ENCODE peak calls at places on chromosomes 16 and 17, in six cellular contexts. L is T-helper 1 cell, S is progenitor cell of endocrine pancreas, R is GM20000, E is aorta, M is stromal cell of bone marrow. K is an unnamed sample.

GRCh38 chr16:55051571-55051970 is 120.9 kb downstream of the IRX5 start:
- DNase-seq in S (no peak), R (no peak), L (no peak), M (no peak), E (no peak), K (no peak)

GRCh38 chr16:82470506-82471196 is 156.1 kb upstream of the CDH13 start:
- DNase-seq in S (no peak), E (no peak), R (no peak), M (no peak), L (no peak), K (no peak)

GRCh38 chr16:74271879-74272278 is 24.7 kb upstream of the PSMD7 start:
- DNase-seq in R (no peak), S (no peak), M (no peak), E (no peak), L (no peak), K (no peak)

GRCh38 chr17:2937331-2938003 is 125.9 kb downstream of the OR1D5 start:
- DNase-seq in R (no peak), M (no peak), L (no peak), E (no peak), S (no peak), K (no peak)

GRCh38 chr17:81249233-81250040 is 10.3 kb downstream of the NDUFAF8 start:
- DNase-seq in R (no peak), E (peak), S (no peak), M (no peak), L (no peak), K (no peak)

GRCh38 chr17:58665946-58666857 is 25.6 kb downstream of the TEX14 start:
- DNase-seq in S (no peak), R (no peak), M (no peak), L (no peak), E (no peak), K (no peak)

GRCh38 chr17:71634376-71634775 is 486.4 kb upstream of the SOX9 start:
- DNase-seq in M (no peak), S (no peak), L (no peak), R (no peak), E (no peak), K (no peak)

GRCh38 chr16:84735846-84736586 is 36.2 kb downstream of the USP10 start:
- DNase-seq in M (no peak), S (no peak), E (no peak), L (no peak), R (no peak), K (no peak)

GRCh38 chr16:30494028-30494427 is 21.5 kb downstream of the ITGAL start:
- DNase-seq in R (no peak), L (no peak), M (no peak), E (no peak), S (no peak), K (no peak)

GRCh38 chr17:40313660-40314556 is 4.9 kb downstream of the RARA start:
- DNase-seq in S (no peak), L (no peak), E (peak), M (no peak), R (no peak), K (no peak)

GRCh38 chr17:2955931-2956582 is 107.3 kb downstream of the OR1D5 start:
- DNase-seq in S (no peak), E (no peak), R (no peak), M (no peak), L (no peak), K (no peak)

GRCh38 chr17:62675260-62675659 is 47.8 kb downstream of the MRC2 start:
- DNase-seq in S (no peak), L (no peak), M (no peak), E (peak), R (no peak), K (no peak)

GRCh38 chr17:37708616-37709212 is 36.1 kb downstream of the HNF1B start:
- DNase-seq in L (no peak), S (no peak), R (no peak), E (no peak), M (no peak), K (no peak)

GRCh38 chr16:67447508-67448076 is 16.7 kb downstream of the HSD11B2 start:
- DNase-seq in R (peak), L (peak), M (no peak), E (no peak), S (no peak), K (peak)

GRCh38 chr16:19766988-19767387 is 48.9 kb downstream of the IQCK start:
- DNase-seq in M (no peak), S (no peak), R (no peak), E (no peak), L (no peak), K (no peak)

GRCh38 chr17:27417596-27418365 is 38.5 kb upstream of the KSR1 start:
- DNase-seq in R (no peak), M (no peak), L (no peak), S (no peak), E (no peak), K (no peak)

GRCh38 chr17:10793256-10793655 is 10.6 kb downstream of the TMEM238L start:
- DNase-seq in M (no peak), R (no peak), E (no peak), L (no peak), S (no peak), K (no peak)

GRCh38 chr17:62064029-62064790 is 868 bp downstream of the MED13 start:
- DNase-seq in L (peak), S (no peak), R (peak), M (no peak), E (no peak), K (no peak)

GRCh38 chr17:83186751-83187421 is 107.5 kb downstream of the METRNL start:
- DNase-seq in E (no peak), L (no peak), R (no peak), M (no peak), S (no peak), K (no peak)

GRCh38 chr17:75346906-75347305 is 57.7 kb upstream of the SLC25A19 start:
- DNase-seq in M (no peak), R (no peak), L (no peak), E (no peak), S (no peak), K (no peak)

GRCh38 chr16:87993901-87994300 is 42.7 kb downstream of the BANP start:
- DNase-seq in L (no peak), S (no peak), M (no peak), R (no peak), E (no peak), K (no peak)

GRCh38 chr16:19179890-19180490 is 11.9 kb downstream of the SYT17 start:
- DNase-seq in R (peak), M (no peak), L (peak), S (peak), E (peak), K (peak)

GRCh38 chr17:68161644-68162428 is 86.0 kb upstream of the AMZ2 start:
- DNase-seq in S (no peak), R (no peak), M (no peak), E (no peak), L (no peak), K (no peak)

GRCh38 chr16:47309581-47310312 is 151.1 kb downstream of the ITFG1 start:
- DNase-seq in S (no peak), E (no peak), R (no peak), L (no peak), M (no peak), K (no peak)

GRCh38 chr17:36463916-36464764 is 22.3 kb upstream of the ZNHIT3 start:
- DNase-seq in M (peak), L (peak), R (peak), S (peak), E (no peak), K (peak)

GRCh38 chr17:68197997-68198930 is 49.6 kb upstream of the AMZ2 start:
- DNase-seq in R (peak), S (no peak), E (no peak), L (no peak), M (no peak), K (peak)

GRCh38 chr17:74459622-74460021 is 6.8 kb upstream of the CD300A start:
- DNase-seq in E (peak), L (no peak), R (no peak), S (no peak), M (no peak), K (no peak)

GRCh38 chr16:87687571-87687910 is 78.2 kb downstream of the KLHDC4 start:
- DNase-seq in E (no peak), L (no peak), S (no peak), R (no peak), M (no peak), K (no peak)